ENCODE peak calls at places on chromosomes 6 and 20, in eight cellular contexts. B is glutamatergic neuron; F is IMR-90; Y is stimulated activated CD4-positive, alpha-beta T cell treated with anti-CD3 and anti-CD28 coated beads, Interleukin-15, amount 100 ng/mL, for 1 hour; A is GM10248; L is retinal pigment epithelial cell; I is EL; T is HEK293T. J is an unnamed sample.
A peak's percentile ranks its signal among the peaks of the same experiment; 100 is the strongest.

GRCh38 chr20:60001027-60001567 is 42.9 kb downstream of the CDH26 start:
- DNase-seq in I (peak; percentile 13), T (no peak), F (peak; percentile 5), L (no peak), A (no peak), B (no peak), Y (no peak), J (no peak)

GRCh38 chr20:1757606-1758507 is 100.3 kb upstream of the SIRPG start:
- DNase-seq in L (no peak), I (no peak), B (no peak), Y (no peak), A (no peak), F (no peak), T (no peak), J (no peak)

GRCh38 chr20:57200882-57201723 is 65.3 kb downstream of the BMP7 start:
- DNase-seq in I (no peak), A (no peak), Y (no peak), B (no peak), T (no peak), L (no peak), F (no peak), J (no peak)

GRCh38 chr6:106560966-106561740 is 68.1 kb downstream of the RTN4IP1 start:
- DNase-seq in I (peak; percentile 60), B (no peak), T (no peak), L (no peak), A (no peak), Y (no peak), F (peak; percentile 71), J (no peak)

GRCh38 chr20:19947611-19948264 is 69.4 kb upstream of the NAA20 start:
- DNase-seq in F (peak; percentile 97), A (peak; percentile 47), I (peak; percentile 32), Y (no peak), L (no peak), B (no peak), T (no peak), J (no peak)

GRCh38 chr6:41284726-41285125 is 1.8 kb downstream of the TREM1 start:
- DNase-seq in B (no peak), T (no peak), A (no peak), Y (no peak), F (peak; percentile 20), L (peak; percentile 2), I (peak; percentile 10), J (no peak)

GRCh38 chr20:32664352-32665159 is 9.2 kb downstream of the C20orf203 start:
- DNase-seq in F (no peak), Y (no peak), L (no peak), I (no peak), B (no peak), T (no peak), A (no peak), J (no peak)

GRCh38 chr6:36949636-36950035 is 4.9 kb upstream of the PI16 start:
- DNase-seq in A (no peak), Y (no peak), B (no peak), I (peak; percentile 50), L (no peak), T (no peak), F (peak; percentile 85), J (no peak)

GRCh38 chr6:166862978-166863530 is 93.3 kb downstream of the RNASET2 start:
- DNase-seq in F (no peak), T (no peak), I (no peak), Y (no peak), B (no peak), A (peak; percentile 43), L (no peak), J (no peak)

GRCh38 chr6:134379086-134379485 is 61.2 kb upstream of the SGK1 start:
- DNase-seq in I (no peak), A (peak; percentile 15), L (no peak), F (no peak), Y (no peak), B (no peak), T (no peak), J (no peak)

GRCh38 chr6:111207141-111207858 is 120.0 kb downstream of the SLC16A10 start:
- DNase-seq in B (no peak), L (no peak), A (no peak), I (no peak), T (no peak), F (peak; percentile 6), Y (no peak), J (no peak)

GRCh38 chr6:53300656-53301551 is 47.8 kb downstream of the ELOVL5 start:
- DNase-seq in T (no peak), I (no peak), B (no peak), A (no peak), Y (no peak), L (peak; percentile 73), F (no peak), J (no peak)

GRCh38 chr6:7479801-7480266 is 61.6 kb upstream of the DSP start:
- DNase-seq in I (peak; percentile 32), L (peak; percentile 72), F (peak; percentile 55), B (no peak), A (no peak), Y (no peak), T (peak; percentile 25), J (no peak)

GRCh38 chr6:156599367-156599766 is 177.8 kb upstream of the ARID1B start:
- DNase-seq in A (no peak), F (no peak), L (no peak), Y (no peak), T (no peak), I (no peak), B (no peak), J (no peak)

GRCh38 chr6:137518584-137518983 is 24.4 kb upstream of the OLIG3 start:
- DNase-seq in F (no peak), Y (no peak), A (no peak), L (no peak), T (no peak), I (no peak), B (no peak), J (no peak)

GRCh38 chr6:40998661-40999060 is 40.4 kb downstream of the UNC5CL start:
- DNase-seq in L (no peak), I (no peak), T (no peak), A (no peak), F (no peak), B (no peak), Y (no peak), J (no peak)

GRCh38 chr6:32819729-32820128 is 2.9 kb upstream of the HLA-DOB start:
- DNase-seq in Y (no peak), L (no peak), A (no peak), B (no peak), I (peak; percentile 81), F (peak; percentile 79), T (no peak), J (no peak)

GRCh38 chr6:158017621-158018369 is 36.1 kb downstream of the SYNJ2 start:
- DNase-seq in T (no peak), F (no peak), L (no peak), A (no peak), I (no peak), Y (no peak), B (no peak), J (no peak)

GRCh38 chr20:63094767-63095499 is 88.2 kb upstream of the BHLHE23 start:
- DNase-seq in I (no peak), L (no peak), B (peak; percentile 21), T (no peak), A (no peak), Y (no peak), F (no peak), J (no peak)

GRCh38 chr6:46583081-46583480 is 69.5 kb downstream of the CYP39A1 start:
- DNase-seq in T (no peak), F (no peak), L (peak; percentile 69), Y (no peak), B (no peak), A (no peak), I (no peak), J (no peak)

GRCh38 chr6:15413558-15414257 is 167.8 kb downstream of the JARID2 start:
- DNase-seq in A (no peak), B (no peak), I (no peak), F (peak; percentile 83), Y (no peak), T (no peak), L (peak; percentile 98), J (no peak)

GRCh38 chr6:56399672-56400263 is 152.4 kb upstream of the COL21A1 start:
- DNase-seq in T (no peak), I (no peak), Y (no peak), A (no peak), B (no peak), L (no peak), F (no peak), J (no peak)

GRCh38 chr6:151440930-151441329 is 11.0 kb downstream of the RMND1 start:
- DNase-seq in F (peak; percentile 50), B (no peak), Y (no peak), T (no peak), A (peak; percentile 25), I (peak; percentile 30), L (no peak), J (no peak)

GRCh38 chr6:118697554-118697953 is 46.2 kb upstream of the CEP85L start:
- DNase-seq in B (no peak), L (no peak), T (no peak), A (no peak), I (no peak), F (no peak), Y (no peak), J (no peak)

GRCh38 chr6:84284428-84285033 is 57.1 kb upstream of the CEP162 start:
- DNase-seq in B (peak; percentile 32), T (peak; percentile 35), L (no peak), A (peak; percentile 12), I (peak; percentile 8), F (peak; percentile 2), Y (no peak), J (peak; percentile 13)

GRCh38 chr6:145031001-145031400 is 704.3 kb downstream of the EPM2A start:
- DNase-seq in I (no peak), L (no peak), T (no peak), F (no peak), Y (no peak), A (no peak), B (no peak), J (no peak)

GRCh38 chr6:42049116-42049809 is 1.1 kb upstream of the TAF8 start:
- DNase-seq in Y (no peak), T (no peak), I (no peak), B (no peak), F (no peak), A (no peak), L (no peak), J (no peak)

GRCh38 chr6:150025201-150025917 is at the start of gene RAET1L:
- DNase-seq in L (no peak), B (no peak), A (no peak), Y (no peak), T (no peak), F (peak; percentile 45), I (peak; percentile 66), J (no peak)

GRCh38 chr20:13199279-13199678 is 21.8 kb upstream of the ISM1 start:
- DNase-seq in Y (no peak), L (no peak), I (no peak), A (no peak), T (peak; percentile 16), B (no peak), F (no peak), J (no peak)

GRCh38 chr6:28207244-28208179 is 17.6 kb upstream of the ZSCAN9 start:
- DNase-seq in L (no peak), T (peak; percentile 66), I (peak; percentile 65), Y (no peak), A (peak; percentile 64), F (peak; percentile 34), B (peak; percentile 50), J (no peak)

GRCh38 chr6:137724495-137725211 is 142.4 kb upstream of the TNFAIP3 start:
- DNase-seq in F (no peak), I (no peak), A (no peak), B (no peak), L (no peak), Y (no peak), T (no peak), J (no peak)

GRCh38 chr6:132812255-132812732 is 2.1 kb upstream of the RPS12 start:
- DNase-seq in L (no peak), T (no peak), B (no peak), F (peak; percentile 66), Y (no peak), I (peak; percentile 37), A (no peak), J (no peak)

GRCh38 chr6:1436334-1437306 is 47.2 kb downstream of the FOXF2 start:
- DNase-seq in I (peak; percentile 79), F (peak; percentile 72), Y (no peak), L (peak; percentile 19), A (peak; percentile 83), T (peak; percentile 74), B (no peak), J (peak; percentile 54)